ENCODE peak calls at places on chromosomes 2 and 18, in four cellular contexts. G is IMR-90, V is H1, R is mesenchymal stem cell. D is an unnamed sample.

GRCh38 chr2:232781765-232782164 is 5.4 kb upstream of the KCNJ13 start:
- DNase-seq in G (peak; percentile 85), R (peak; percentile 70), V (no peak), D (peak; percentile 61)

GRCh38 chr2:110873597-110874525 is 141.5 kb downstream of the ACOXL start:
- DNase-seq in R (no peak), G (no peak), V (no peak), D (no peak)

GRCh38 chr2:218859994-218860831 is 608 bp downstream of the WNT6 start:
- DNase-seq in R (no peak), G (no peak), V (no peak), D (no peak)

GRCh38 chr18:43662657-43663056 is 385.4 kb upstream of the SYT4 start:
- DNase-seq in G (peak; percentile 93), V (no peak), R (peak; percentile 93), D (no peak)

GRCh38 chr18:29892960-29893558 is 1149.5 kb downstream of the DSC3 start:
- DNase-seq in G (no peak), R (peak; percentile 12), V (no peak), D (no peak)

GRCh38 chr2:55885129-55885943 is 38.2 kb downstream of the EFEMP1 start:
- DNase-seq in G (peak; percentile 96), V (no peak), R (peak; percentile 94), D (peak; percentile 37)

GRCh38 chr2:58266211-58266610 is 25.1 kb upstream of the FANCL start:
- DNase-seq in V (no peak), R (peak; percentile 31), G (no peak), D (no peak)

GRCh38 chr2:99811544-99811943 is 321.7 kb upstream of the REV1 start:
- DNase-seq in V (no peak), R (peak; percentile 61), G (peak; percentile 79), D (no peak)

GRCh38 chr18:69956037-69956436 is 8.4 kb upstream of the CD226 start:
- DNase-seq in V (no peak), G (no peak), R (peak; percentile 86), D (no peak)

GRCh38 chr2:31469648-31470047 is 55.1 kb upstream of the XDH start:
- DNase-seq in G (no peak), R (no peak), V (no peak), D (no peak)

GRCh38 chr2:113278812-113279139 is at the start of gene PAX8:
- DNase-seq in G (no peak), R (no peak), V (no peak), D (no peak)

GRCh38 chr2:214471990-214472389 is 61.1 kb downstream of the VWC2L start:
- DNase-seq in R (peak; percentile 45), G (peak; percentile 33), V (no peak), D (no peak)

GRCh38 chr2:172884336-172884735 is 148.7 kb downstream of the RAPGEF4 start:
- DNase-seq in R (no peak), G (peak; percentile 53), V (no peak), D (no peak)

GRCh38 chr2:650343-651310 is 26.6 kb downstream of the TMEM18 start:
- DNase-seq in R (no peak), V (no peak), G (no peak), D (no peak)

GRCh38 chr18:58977801-58978200 is 113.1 kb downstream of the ZNF532 start:
- DNase-seq in R (peak; percentile 13), G (no peak), V (no peak), D (no peak)

GRCh38 chr2:890791-891190 is 59.9 kb upstream of the SNTG2 start:
- DNase-seq in G (no peak), V (no peak), R (no peak), D (no peak)

GRCh38 chr2:235287369-235287722 is 206.5 kb upstream of the AGAP1 start:
- DNase-seq in R (no peak), G (peak; percentile 10), V (no peak), D (no peak)

GRCh38 chr2:139790807-139791206 is 1010.6 kb upstream of the NXPH2 start:
- DNase-seq in V (no peak), G (no peak), R (peak; percentile 66), D (peak; percentile 61)

GRCh38 chr2:14903709-14904374 is 271.3 kb downstream of the LRATD1 start:
- DNase-seq in R (no peak), G (no peak), V (peak; percentile 50), D (peak; percentile 87)

GRCh38 chr2:70087703-70088507 is 628 bp downstream of the PCBP1 start:
- DNase-seq in G (peak; percentile 58), R (peak; percentile 75), V (no peak), D (peak; percentile 73)

GRCh38 chr2:239596792-239597191 is 196.0 kb upstream of the HDAC4 start:
- DNase-seq in V (no peak), R (no peak), G (no peak), D (no peak)

GRCh38 chr2:218010116-218010837 is 7.5 kb upstream of the TNS1 start:
- DNase-seq in V (no peak), R (peak; percentile 56), G (peak; percentile 51), D (no peak)

GRCh38 chr2:148455791-148456190 is 188.8 kb upstream of the EPC2 start:
- DNase-seq in G (peak; percentile 4), V (no peak), R (peak; percentile 5), D (no peak)

GRCh38 chr2:80166457-80166856 is 138.1 kb downstream of the LRRTM1 start:
- DNase-seq in R (no peak), G (no peak), V (no peak), D (no peak)

GRCh38 chr2:227366861-227367800 is 12.0 kb downstream of the TM4SF20 start:
- DNase-seq in G (peak; percentile 84), R (no peak), V (no peak), D (no peak)

GRCh38 chr18:13036622-13037320 is 45.6 kb downstream of the CEP192 start:
- DNase-seq in R (peak; percentile 13), V (no peak), G (peak; percentile 69), D (no peak)

GRCh38 chr18:22739789-22740188 is 193.3 kb upstream of the RBBP8 start:
- DNase-seq in G (no peak), R (no peak), V (no peak), D (no peak)

GRCh38 chr2:163213699-163214098 is 375.1 kb upstream of the KCNH7 start:
- DNase-seq in V (no peak), G (peak; percentile 68), R (peak; percentile 33), D (no peak)

GRCh38 chr2:205865794-205866490 is 183.6 kb downstream of the NRP2 start:
- DNase-seq in G (no peak), R (no peak), V (no peak), D (no peak)

GRCh38 chr2:199458806-199459285 is 1.1 kb upstream of the SATB2 start:
- DNase-seq in V (no peak), G (peak; percentile 35), R (no peak), D (no peak)

GRCh38 chr2:107002735-107003134 is 116.8 kb upstream of the ST6GAL2 start:
- DNase-seq in G (no peak), V (no peak), R (no peak), D (no peak)

GRCh38 chr2:64866797-64867196 is 122.4 kb upstream of the SLC1A4 start:
- DNase-seq in V (no peak), G (peak; percentile 98), R (peak; percentile 90), D (no peak)

GRCh38 chr2:201809633-201810032 is 3.3 kb downstream of the CDK15 start:
- DNase-seq in G (no peak), V (no peak), R (no peak), D (no peak)

GRCh38 chr2:201807452-201807980 is 1.2 kb downstream of the CDK15 start:
- DNase-seq in R (peak; percentile 65), G (peak; percentile 63), V (no peak), D (peak; percentile 53)

GRCh38 chr2:201806442-201806841 is at the start of gene CDK15:
- DNase-seq in R (peak; percentile 80), V (no peak), G (peak; percentile 80), D (peak; percentile 16)

GRCh38 chr2:201810592-201810991 is 4.3 kb downstream of the CDK15 start:
- DNase-seq in R (no peak), G (no peak), V (no peak), D (no peak)

DNA sequence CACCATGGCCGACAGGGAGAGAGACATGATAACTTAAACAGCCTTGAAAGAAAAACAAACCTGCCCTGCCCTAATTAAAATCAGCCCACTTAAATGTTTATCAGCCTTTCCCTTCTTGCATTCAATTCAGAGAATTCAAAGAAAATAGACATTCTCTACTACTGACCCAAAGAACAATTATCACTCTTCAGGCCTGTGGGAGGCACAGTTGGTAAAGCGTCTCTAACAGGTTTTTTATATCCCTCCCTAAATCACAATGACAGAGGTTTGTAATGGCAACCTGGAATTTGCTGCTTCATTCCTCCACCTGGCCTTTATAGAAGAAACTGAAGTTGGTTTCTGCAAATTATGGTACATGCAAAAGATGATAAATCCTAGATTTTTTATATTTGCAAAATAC is 1.7 kb downstream of the CDK15 start:
- DNase-seq in V (no peak), R (no peak), G (no peak), D (peak; percentile 40)
- H3K4me3 ChIP-seq in V (no peak overlapping the region), R (no peak overlapping the region), G (no peak overlapping the region), D (no peak overlapping the region)

GRCh38 chr2:197256771-197257170 is 53.8 kb downstream of the ANKRD44 start:
- DNase-seq in G (no peak), V (no peak), R (peak; percentile 30), D (no peak)
- H3K18ac ChIP-seq in G (no peak overlapping the region), V (no peak overlapping the region), R (no peak overlapping the region), D (no peak overlapping the region)

GRCh38 chr2:9003616-9004337 is at the start of gene MBOAT2:
- DNase-seq in R (peak; percentile 91), V (peak; percentile 75), G (peak; percentile 89), D (peak; percentile 96)
- H2BK15ac ChIP-seq in R (peak within 1 kb of the TSS; percentile 96), V (no peak within 1 kb of the TSS), G (peak within 1 kb of the TSS; percentile 38), D (no peak within 1 kb of the TSS)

GRCh38 chr2:46500801-46501200 is 21.4 kb downstream of the TMEM247 start:
- DNase-seq in R (no peak), G (no peak), V (no peak), D (no peak)

GRCh38 chr2:46495347-46496030 is 16.1 kb downstream of the TMEM247 start:
- DNase-seq in G (peak; percentile 67), V (no peak), R (peak; percentile 50), D (no peak)

GRCh38 chr2:46494596-46494995 is 15.2 kb downstream of the TMEM247 start:
- DNase-seq in G (no peak), V (no peak), R (no peak), D (no peak)

GRCh38 chr2:46499392-46499785 is 20.0 kb downstream of the TMEM247 start:
- DNase-seq in V (no peak), G (no peak), R (no peak), D (no peak)

GRCh38 chr2:46497726-46498125 is 18.4 kb downstream of the TMEM247 start:
- DNase-seq in V (no peak), G (no peak), R (no peak), D (no peak)
- H3K4me3 ChIP-seq in V (no peak overlapping the region), G (no peak overlapping the region), R (no peak overlapping the region), D (no peak overlapping the region)

DNA sequence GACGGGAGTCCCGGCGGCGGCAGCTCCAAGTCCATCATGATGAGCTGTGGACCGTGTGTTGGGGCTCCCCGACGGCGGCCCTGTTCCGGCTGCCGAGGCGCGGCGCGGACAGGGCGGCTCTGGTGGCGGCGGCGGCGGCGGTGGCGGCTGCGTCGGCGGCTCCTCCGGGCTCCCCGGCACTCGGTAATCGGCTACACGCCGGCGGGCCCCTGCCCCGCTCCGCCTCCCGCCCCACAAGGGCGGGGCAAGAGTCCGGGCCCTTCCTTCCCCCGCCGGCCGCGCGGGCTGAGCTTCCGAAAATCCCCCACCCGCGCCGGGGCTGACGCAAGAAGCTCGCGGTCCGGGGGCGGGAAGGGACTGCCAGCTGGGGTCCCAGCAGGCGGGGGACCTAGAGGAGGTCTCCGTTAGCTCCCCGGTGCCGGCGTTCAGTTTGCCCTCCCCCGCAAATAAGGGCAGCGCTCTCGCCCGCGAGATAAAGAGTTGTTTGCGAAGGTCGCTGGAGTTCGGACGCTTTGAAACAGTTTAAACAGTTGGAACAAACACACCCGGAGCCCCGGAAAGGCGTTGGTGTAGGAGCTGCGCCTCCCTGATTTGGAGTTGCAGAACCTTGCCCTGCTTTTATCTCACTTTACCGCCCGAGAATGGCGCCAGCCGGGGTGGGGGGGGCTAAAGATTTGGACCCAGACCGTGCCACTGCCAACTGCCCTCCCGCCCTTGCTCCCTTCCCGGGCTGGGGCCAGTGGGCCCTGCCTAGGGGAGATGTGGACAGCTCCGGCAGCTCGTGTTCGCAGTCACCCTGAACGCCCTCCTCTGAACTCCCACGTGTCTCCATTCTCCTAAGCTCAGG is at the start of gene NFE2L2:
- DNase-seq in G (peak; percentile 91), R (peak; percentile 94), V (peak; percentile 17), D (peak; percentile 82)
- H3K18ac ChIP-seq in G (peak within 1 kb of the TSS; percentile 95), R (peak within 1 kb of the TSS; percentile 99), V (peak within 1 kb of the TSS; percentile 76), D (peak within 1 kb of the TSS; percentile 98)